ENCODE peak calls at places on chromosomes 2 and 18, in seven cellular contexts. G is KBM-7; V is activated CD4-positive, alpha-beta T cell treated with anti-CD3 and anti-CD28 coated beads, Interleukin-2, amount 50 U/mL, for 1 hour; W is memory B cell; D is HuH-7.5; O is stimulated activated CD8-positive, alpha-beta memory T cell treated with anti-CD3 and anti-CD28 coated beads, Interleukin-12 subunit alpha, Interleukin-12 subunit beta, amount 100 ng/mL, for 1 hour; P is endothelial cell. N is an unnamed sample.
A peak's percentile ranks its signal among the peaks of the same experiment; 100 is the strongest.

GRCh38 chr2:224925822-224926124 is 116.5 kb downstream of the DOCK10 start:
- DNase-seq in G (no peak), D (no peak), V (no peak), O (no peak), W (no peak), P (no peak), N (no peak)

GRCh38 chr2:126700677-126701076 is 44.7 kb downstream of the GYPC start:
- DNase-seq in D (no peak), O (no peak), P (no peak), G (no peak), V (no peak), W (no peak), N (no peak)

GRCh38 chr2:186307871-186308270 is 178.2 kb upstream of the ZC3H15 start:
- DNase-seq in W (no peak), O (no peak), V (no peak), P (no peak), D (no peak), G (no peak), N (no peak)

GRCh38 chr2:40844353-40845277 is 392.7 kb upstream of the SLC8A1 start:
- DNase-seq in W (no peak), P (no peak), D (no peak), G (peak; percentile 10), V (no peak), O (no peak), N (no peak)

GRCh38 chr2:174779361-174779928 is 15.2 kb upstream of the CHRNA1 start:
- DNase-seq in O (no peak), D (no peak), G (no peak), W (no peak), P (no peak), V (no peak), N (no peak)

GRCh38 chr2:240797914-240798313 is 22.1 kb downstream of the KIF1A start:
- DNase-seq in W (no peak), V (no peak), P (no peak), D (no peak), G (no peak), O (no peak), N (no peak)

GRCh38 chr2:29459445-29460179 is 344.4 kb downstream of the CLIP4 start:
- DNase-seq in G (no peak), P (no peak), D (no peak), W (no peak), O (no peak), V (no peak), N (no peak)

GRCh38 chr2:69097908-69098655 is 85.1 kb downstream of the ANTXR1 start:
- DNase-seq in V (no peak), O (no peak), D (no peak), G (peak; percentile 9), P (no peak), W (no peak), N (no peak)

GRCh38 chr2:95029898-95030341 is 4.4 kb downstream of the MAL start:
- DNase-seq in O (no peak), W (no peak), V (no peak), G (no peak), P (no peak), D (no peak), N (no peak)

GRCh38 chr2:174120346-174120745 is 128.0 kb downstream of the OLA1 start:
- DNase-seq in O (no peak), V (no peak), W (no peak), G (no peak), P (no peak), D (no peak), N (no peak)

GRCh38 chr2:241109210-241110088 is 7.4 kb upstream of the MTERF4 start:
- DNase-seq in P (no peak), D (no peak), V (no peak), O (no peak), G (no peak), W (no peak), N (no peak)

GRCh38 chr18:62784966-62785413 is 69.6 kb downstream of the PHLPP1 start:
- DNase-seq in W (no peak), D (no peak), G (no peak), P (no peak), O (no peak), V (no peak), N (peak; percentile 68)

GRCh38 chr2:75022516-75022915 is 64.1 kb downstream of the POLE4 start:
- DNase-seq in V (no peak), W (no peak), G (no peak), D (no peak), O (no peak), P (no peak), N (no peak)

GRCh38 chr2:215626063-215626462 is 190.2 kb upstream of the FN1 start:
- DNase-seq in O (no peak), W (no peak), G (no peak), V (no peak), P (no peak), D (no peak), N (no peak)

GRCh38 chr2:161436411-161436810 is 20.3 kb downstream of the TBR1 start:
- DNase-seq in O (no peak), P (no peak), G (no peak), W (no peak), V (no peak), D (no peak), N (no peak)

GRCh38 chr2:113158884-113159553 is 14.8 kb upstream of the PSD4 start:
- DNase-seq in G (no peak), V (no peak), W (no peak), D (no peak), P (no peak), O (no peak), N (no peak)

GRCh38 chr2:109467701-109468100 is 146.1 kb downstream of the SEPTIN10 start:
- DNase-seq in G (no peak), V (no peak), P (no peak), O (no peak), D (no peak), W (no peak), N (no peak)

GRCh38 chr2:130826821-130827501 is 9.8 kb upstream of the ARHGEF4 start:
- DNase-seq in V (no peak), W (no peak), G (no peak), O (no peak), D (no peak), P (no peak), N (no peak)

GRCh38 chr2:25794544-25795276 is 83.6 kb downstream of the ASXL2 start:
- DNase-seq in D (no peak), P (no peak), G (peak; percentile 34), V (no peak), O (no peak), W (no peak), N (no peak)

GRCh38 chr18:41378628-41379027 is 576.4 kb upstream of the PIK3C3 start:
- DNase-seq in G (no peak), D (no peak), P (no peak), O (no peak), V (no peak), W (no peak), N (peak; percentile 17)

GRCh38 chr2:174011796-174012195 is 46.6 kb upstream of the SP3 start:
- DNase-seq in P (no peak), G (no peak), W (no peak), V (no peak), D (peak; percentile 66), O (no peak), N (no peak)

GRCh38 chr2:230864605-230865323 is at the start of gene ITM2C:
- DNase-seq in P (peak; percentile 82), O (peak; percentile 50), D (peak; percentile 83), W (peak; percentile 71), G (peak; percentile 65), V (peak; percentile 73), N (peak; percentile 22)

GRCh38 chr2:228767196-228767595 is 503.9 kb downstream of the PID1 start:
- DNase-seq in W (no peak), V (no peak), D (no peak), O (no peak), P (no peak), G (no peak), N (no peak)

GRCh38 chr18:5759169-5759568 is 136.2 kb downstream of the TMEM200C start:
- DNase-seq in W (no peak), G (no peak), P (no peak), V (no peak), D (no peak), O (no peak), N (no peak)

GRCh38 chr2:86189782-86190416 is 5.4 kb downstream of the IMMT start:
- DNase-seq in W (no peak), D (no peak), V (no peak), P (no peak), G (peak; percentile 25), O (no peak), N (no peak)

GRCh38 chr2:73852020-73852419 is 23.3 kb downstream of the STAMBP start:
- DNase-seq in G (no peak), O (no peak), D (no peak), V (no peak), W (no peak), P (no peak), N (no peak)

GRCh38 chr2:136156411-136156810 is 38.5 kb upstream of the CXCR4 start:
- DNase-seq in P (no peak), V (no peak), O (no peak), D (no peak), W (no peak), G (no peak), N (no peak)

GRCh38 chr2:236309669-236310029 is 45.4 kb upstream of the ASB18 start:
- DNase-seq in P (peak; percentile 68), W (no peak), O (no peak), G (no peak), V (no peak), D (peak; percentile 39), N (peak; percentile 3)

GRCh38 chr2:185255566-185255965 is 483.0 kb upstream of the FSIP2 start:
- DNase-seq in W (no peak), D (peak; percentile 3), P (no peak), O (no peak), G (no peak), V (no peak), N (no peak)

GRCh38 chr2:29841386-29842004 is 79.9 kb downstream of the ALK start:
- DNase-seq in G (peak; percentile 35), V (no peak), D (no peak), P (peak; percentile 35), O (no peak), W (no peak), N (peak; percentile 45)

GRCh38 chr2:31217465-31218200 is at the start of gene CAPN14:
- DNase-seq in D (no peak), W (no peak), G (no peak), V (no peak), P (no peak), O (no peak), N (no peak)

GRCh38 chr2:177675256-177676220 is 283.0 kb downstream of the AGPS start:
- DNase-seq in D (no peak), P (no peak), V (no peak), O (no peak), G (no peak), W (no peak), N (no peak)

GRCh38 chr2:45258251-45258775 is 249.1 kb upstream of the SIX2 start:
- DNase-seq in G (peak; percentile 67), V (no peak), P (no peak), O (no peak), W (no peak), D (no peak), N (no peak)

N was measured in G401.